ENCODE peak calls at places on chromosomes 11 and 22, in six cellular contexts. One of them, this sample, is unnamed.

GRCh38 chr11:70048279-70049024 is 29.7 kb upstream of the ANO1 start:
- DNase-seq in HEK293T: peak; percentile 55
- DNase-seq in HT-29: peak; percentile 93
- DNase-seq in NCI-H1092: no peak
- DNase-seq in stimulated activated CD4-positive, alpha-beta T cell treated with anti-CD3 and anti-CD28 coated beads, Interleukin-1b, Interleukin-23, amount 100 ng/mL, for 1 hour: no peak
- DNase-seq in EH: peak; percentile 2
- DNase-seq in this sample: peak; percentile 12

GRCh38 chr22:19419464-19420178 is 11.9 kb downstream of the HIRA start:
- DNase-seq in HEK293T: no peak
- DNase-seq in HT-29: no peak
- DNase-seq in NCI-H1092: no peak
- DNase-seq in stimulated activated CD4-positive, alpha-beta T cell treated with anti-CD3 and anti-CD28 coated beads, Interleukin-1b, Interleukin-23, amount 100 ng/mL, for 1 hour: no peak
- DNase-seq in EH: no peak
- DNase-seq in this sample: no peak

GRCh38 chr11:90148900-90149299 is 14.4 kb downstream of the NAALAD2 start:
- DNase-seq in HEK293T: no peak
- DNase-seq in HT-29: no peak
- DNase-seq in NCI-H1092: no peak
- DNase-seq in stimulated activated CD4-positive, alpha-beta T cell treated with anti-CD3 and anti-CD28 coated beads, Interleukin-1b, Interleukin-23, amount 100 ng/mL, for 1 hour: no peak
- DNase-seq in EH: no peak
- DNase-seq in this sample: no peak

GRCh38 chr22:36744413-36744765 is 31.5 kb downstream of the IFT27 start:
- DNase-seq in HEK293T: no peak
- DNase-seq in HT-29: no peak
- DNase-seq in NCI-H1092: no peak
- DNase-seq in stimulated activated CD4-positive, alpha-beta T cell treated with anti-CD3 and anti-CD28 coated beads, Interleukin-1b, Interleukin-23, amount 100 ng/mL, for 1 hour: no peak
- DNase-seq in EH: no peak
- DNase-seq in this sample: no peak

GRCh38 chr11:126101241-126101929 is 38.7 kb upstream of the CDON start:
- DNase-seq in HEK293T: no peak
- DNase-seq in HT-29: no peak
- DNase-seq in NCI-H1092: no peak
- DNase-seq in stimulated activated CD4-positive, alpha-beta T cell treated with anti-CD3 and anti-CD28 coated beads, Interleukin-1b, Interleukin-23, amount 100 ng/mL, for 1 hour: no peak
- DNase-seq in EH: no peak
- DNase-seq in this sample: no peak

GRCh38 chr11:121953122-121953521 is 162.9 kb downstream of the BLID start:
- DNase-seq in HEK293T: no peak
- DNase-seq in HT-29: no peak
- DNase-seq in NCI-H1092: no peak
- DNase-seq in stimulated activated CD4-positive, alpha-beta T cell treated with anti-CD3 and anti-CD28 coated beads, Interleukin-1b, Interleukin-23, amount 100 ng/mL, for 1 hour: no peak
- DNase-seq in EH: no peak
- DNase-seq in this sample: no peak

GRCh38 chr22:47352920-47353700 is 590.7 kb downstream of the TBC1D22A start:
- DNase-seq in HEK293T: no peak
- DNase-seq in HT-29: no peak
- DNase-seq in NCI-H1092: no peak
- DNase-seq in stimulated activated CD4-positive, alpha-beta T cell treated with anti-CD3 and anti-CD28 coated beads, Interleukin-1b, Interleukin-23, amount 100 ng/mL, for 1 hour: no peak
- DNase-seq in EH: no peak
- DNase-seq in this sample: no peak

GRCh38 chr11:80621871-80622270 is 1181.0 kb upstream of the TENM4 start:
- DNase-seq in HEK293T: no peak
- DNase-seq in HT-29: peak; percentile 18
- DNase-seq in NCI-H1092: no peak
- DNase-seq in stimulated activated CD4-positive, alpha-beta T cell treated with anti-CD3 and anti-CD28 coated beads, Interleukin-1b, Interleukin-23, amount 100 ng/mL, for 1 hour: no peak
- DNase-seq in EH: no peak
- DNase-seq in this sample: no peak

GRCh38 chr11:72988796-72989195 is 153.3 kb downstream of the FCHSD2 start:
- DNase-seq in HEK293T: no peak
- DNase-seq in HT-29: no peak
- DNase-seq in NCI-H1092: no peak
- DNase-seq in stimulated activated CD4-positive, alpha-beta T cell treated with anti-CD3 and anti-CD28 coated beads, Interleukin-1b, Interleukin-23, amount 100 ng/mL, for 1 hour: no peak
- DNase-seq in EH: no peak
- DNase-seq in this sample: no peak

GRCh38 chr22:43476341-43476740 is 64.5 kb downstream of the MPPED1 start:
- DNase-seq in HEK293T: peak; percentile 44
- DNase-seq in HT-29: peak; percentile 3
- DNase-seq in NCI-H1092: peak; percentile 17
- DNase-seq in stimulated activated CD4-positive, alpha-beta T cell treated with anti-CD3 and anti-CD28 coated beads, Interleukin-1b, Interleukin-23, amount 100 ng/mL, for 1 hour: no peak
- DNase-seq in EH: no peak
- DNase-seq in this sample: no peak

GRCh38 chr11:102837151-102837550 is 6.3 kb downstream of the MMP3 start:
- DNase-seq in HEK293T: no peak
- DNase-seq in HT-29: no peak
- DNase-seq in NCI-H1092: no peak
- DNase-seq in stimulated activated CD4-positive, alpha-beta T cell treated with anti-CD3 and anti-CD28 coated beads, Interleukin-1b, Interleukin-23, amount 100 ng/mL, for 1 hour: no peak
- DNase-seq in EH: peak; percentile 34
- DNase-seq in this sample: no peak

GRCh38 chr11:34790620-34791019 is 125.6 kb downstream of the APIP start:
- DNase-seq in HEK293T: no peak
- DNase-seq in HT-29: peak; percentile 39
- DNase-seq in NCI-H1092: no peak
- DNase-seq in stimulated activated CD4-positive, alpha-beta T cell treated with anti-CD3 and anti-CD28 coated beads, Interleukin-1b, Interleukin-23, amount 100 ng/mL, for 1 hour: no peak
- DNase-seq in EH: no peak
- DNase-seq in this sample: no peak

GRCh38 chr22:46054091-46054877 is 77.3 kb upstream of the WNT7B start:
- DNase-seq in HEK293T: peak; percentile 73
- DNase-seq in HT-29: peak; percentile 38
- DNase-seq in NCI-H1092: no peak
- DNase-seq in stimulated activated CD4-positive, alpha-beta T cell treated with anti-CD3 and anti-CD28 coated beads, Interleukin-1b, Interleukin-23, amount 100 ng/mL, for 1 hour: no peak
- DNase-seq in EH: peak; percentile 89
- DNase-seq in this sample: no peak